ENCODE peak calls at places on chromosomes 6 and 20, in eight cellular contexts. D is HCEC 1CT; B is H9; K is activated naive CD4-positive, alpha-beta T cell treated with anti-CD3 and anti-CD28 coated beads, Interleukin-2, amount 50 U/mL, for 16 hours; I is T-helper 9 cell; M is stimulated activated CD4-positive, alpha-beta T cell treated with anti-CD3 and anti-CD28 coated beads, Interleukin-2, amount 100 ng/mL, for 48 hours; Q is LoVo; X is activated CD4-positive, CD25-positive, alpha-beta regulatory T cell treated with anti-CD3 and anti-CD28 coated beads, Interleukin-2, amount 50 U/mL, for 72 hours. O is an unnamed sample.

GRCh38 chr6:33758807-33759206 is 12.1 kb upstream of the IP6K3 start:
- DNase-seq in D (no peak), B (no peak), K (no peak), I (no peak), M (no peak), Q (peak), X (no peak), O (no peak)

GRCh38 chr6:16481680-16482079 is 243.3 kb downstream of the GMPR start:
- DNase-seq in D (no peak), B (no peak), K (peak), I (peak), M (peak), Q (no peak), X (no peak), O (peak)

GRCh38 chr6:136967874-136968752 is 46.0 kb downstream of the SLC35D3 start:
- DNase-seq in D (peak), B (peak), K (peak), I (peak), M (peak), Q (peak), X (peak), O (peak)

GRCh38 chr20:50510706-50511401 is 671 bp downstream of the PTPN1 start:
- DNase-seq in D (no peak), B (no peak), K (peak), I (no peak), M (no peak), Q (no peak), X (peak), O (no peak)

GRCh38 chr20:33791959-33792597 is 19.1 kb upstream of the CHMP4B start:
- DNase-seq in D (peak), B (peak), K (peak), I (peak), M (peak), Q (peak), X (peak), O (no peak)

GRCh38 chr6:34459899-34460593 is 5.8 kb upstream of the PACSIN1 start:
- DNase-seq in D (peak), B (peak), K (peak), I (peak), M (peak), Q (peak), X (no peak), O (peak)

GRCh38 chr6:79878142-79878748 is 69.1 kb downstream of the ELOVL4 start:
- DNase-seq in D (no peak), B (no peak), K (no peak), I (no peak), M (no peak), Q (no peak), X (no peak), O (no peak)

GRCh38 chr6:125866433-125866832 is 75.7 kb downstream of the NCOA7 start:
- DNase-seq in D (no peak), B (no peak), K (no peak), I (no peak), M (no peak), Q (no peak), X (no peak), O (no peak)

GRCh38 chr6:21885101-21885500 is 291.6 kb downstream of the SOX4 start:
- DNase-seq in D (no peak), B (no peak), K (no peak), I (no peak), M (no peak), Q (no peak), X (no peak), O (no peak)

GRCh38 chr6:39153766-39154397 is 38.9 kb upstream of the SAYSD1 start:
- DNase-seq in D (no peak), B (no peak), K (peak), I (no peak), M (peak), Q (no peak), X (no peak), O (peak)

GRCh38 chr6:43299338-43300293 is 1.6 kb downstream of the SLC22A7 start:
- DNase-seq in D (no peak), B (no peak), K (no peak), I (no peak), M (no peak), Q (no peak), X (no peak), O (no peak)

GRCh38 chr20:40160151-40160550 is 528.9 kb downstream of the MAFB start:
- DNase-seq in D (no peak), B (peak), K (no peak), I (no peak), M (peak), Q (peak), X (no peak), O (peak)

GRCh38 chr6:37027811-37028469 is 22.5 kb downstream of the FGD2 start:
- DNase-seq in D (no peak), B (no peak), K (no peak), I (no peak), M (no peak), Q (no peak), X (no peak), O (no peak)

GRCh38 chr6:7216941-7217621 is 95.9 kb downstream of the SSR1 start:
- DNase-seq in D (no peak), B (no peak), K (no peak), I (no peak), M (no peak), Q (no peak), X (no peak), O (no peak)

GRCh38 chr6:50889492-50889891 is 70.8 kb downstream of the TFAP2B start:
- DNase-seq in D (no peak), B (no peak), K (no peak), I (no peak), M (no peak), Q (no peak), X (no peak), O (no peak)

GRCh38 chr6:38501931-38502330 is 137.8 kb downstream of the BTBD9 start:
- DNase-seq in D (no peak), B (no peak), K (no peak), I (no peak), M (no peak), Q (no peak), X (no peak), O (no peak)

O was measured in Jurkat, Clone E6-1.